ENCODE peak calls at places on chromosomes 1 and 21, in four cellular contexts. One of them, this sample, is unnamed.

GRCh38 chr21:37886726-37887309 is 29.4 kb downstream of the KCNJ6 start:
- DNase-seq in HCT116: no peak
- DNase-seq in vagina: no peak
- DNase-seq in HL-60: no peak
- DNase-seq in this sample: no peak

GRCh38 chr1:79193211-79194079 is 186.9 kb upstream of the ADGRL4 start:
- DNase-seq in HCT116: peak; percentile 34
- DNase-seq in vagina: no peak
- DNase-seq in HL-60: no peak
- DNase-seq in this sample: no peak

GRCh38 chr1:229557913-229558414 is 543 bp downstream of the ABCB10 start:
- DNase-seq in HCT116: no peak
- DNase-seq in vagina: no peak
- DNase-seq in HL-60: no peak
- DNase-seq in this sample: no peak

GRCh38 chr1:162016616-162017015 is 7.1 kb downstream of the OLFML2B start:
- DNase-seq in HCT116: no peak
- DNase-seq in vagina: no peak
- DNase-seq in HL-60: no peak
- DNase-seq in this sample: no peak

GRCh38 chr1:81801834-81802531 is 1.2 kb downstream of the ADGRL2 start:
- DNase-seq in HCT116: no peak
- DNase-seq in vagina: no peak
- DNase-seq in HL-60: no peak
- DNase-seq in this sample: no peak

GRCh38 chr1:233254039-233254362 is 41.5 kb downstream of the PCNX2 start:
- DNase-seq in HCT116: no peak
- DNase-seq in vagina: no peak
- DNase-seq in HL-60: no peak
- DNase-seq in this sample: no peak

GRCh38 chr21:44011774-44012473 is at the start of gene TRAPPC10:
- DNase-seq in HCT116: peak; percentile 62
- DNase-seq in vagina: no peak
- DNase-seq in HL-60: peak; percentile 60
- DNase-seq in this sample: peak; percentile 93

GRCh38 chr1:43349594-43350306 is 9.0 kb upstream of the CDC20 start:
- DNase-seq in HCT116: no peak
- DNase-seq in vagina: no peak
- DNase-seq in HL-60: no peak
- DNase-seq in this sample: peak; percentile 77

GRCh38 chr1:21619041-21619947 is 49.9 kb downstream of the RAP1GAP start:
- DNase-seq in HCT116: no peak
- DNase-seq in vagina: no peak
- DNase-seq in HL-60: no peak
- DNase-seq in this sample: no peak

GRCh38 chr1:19377812-19378718 is 65.9 kb downstream of the SLC66A1 start:
- DNase-seq in HCT116: no peak
- DNase-seq in vagina: no peak
- DNase-seq in HL-60: no peak
- DNase-seq in this sample: no peak

GRCh38 chr1:19384113-19384512 is 72.0 kb downstream of the SLC66A1 start:
- DNase-seq in HCT116: no peak
- DNase-seq in vagina: no peak
- DNase-seq in HL-60: no peak
- DNase-seq in this sample: no peak

GRCh38 chr1:19385236-19385635 is 73.1 kb downstream of the SLC66A1 start:
- DNase-seq in HCT116: no peak
- DNase-seq in vagina: no peak
- DNase-seq in HL-60: no peak
- DNase-seq in this sample: no peak

GRCh38 chr1:19384772-19385187 is 72.7 kb downstream of the SLC66A1 start:
- DNase-seq in HCT116: no peak
- DNase-seq in vagina: no peak
- DNase-seq in HL-60: no peak
- DNase-seq in this sample: no peak

GRCh38 chr1:19381261-19381660 is 69.1 kb downstream of the SLC66A1 start:
- DNase-seq in HCT116: no peak
- DNase-seq in vagina: no peak
- DNase-seq in HL-60: no peak
- DNase-seq in this sample: no peak
- H3K4me3 ChIP-seq in HCT116: no peak overlapping the region
- H3K4me3 ChIP-seq in vagina: no peak overlapping the region
- H3K4me3 ChIP-seq in HL-60: no peak overlapping the region
- H3K4me3 ChIP-seq in this sample: no peak overlapping the region

DNA sequence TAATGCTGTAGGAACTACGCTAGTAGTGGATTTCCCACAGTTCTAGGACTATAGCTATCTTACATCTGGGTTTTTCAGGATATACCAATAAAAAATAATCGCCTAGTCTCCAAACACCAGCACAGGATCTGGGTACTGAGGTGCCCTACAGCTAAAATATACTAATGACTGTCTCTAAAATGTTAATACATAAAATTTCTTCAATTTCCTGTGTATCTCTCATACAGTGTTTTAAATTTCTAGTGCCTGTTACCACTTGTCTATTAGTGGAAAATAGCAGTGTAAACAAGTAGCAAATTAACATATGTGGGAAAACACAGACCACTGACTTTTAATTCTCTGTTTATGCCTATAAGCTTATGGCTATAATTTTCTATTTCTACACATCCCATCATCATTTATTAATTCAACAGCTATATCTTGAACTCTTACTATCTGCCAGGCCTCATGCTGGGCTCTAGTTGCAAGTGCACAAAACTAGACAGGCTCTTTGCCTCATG is 16.1 kb upstream of the PTPN14 start:
- DNase-seq in HCT116: no peak
- DNase-seq in vagina: no peak
- DNase-seq in HL-60: no peak
- DNase-seq in this sample: no peak
- TF ChIP-seq POLR2AphosphoS5 in HCT116: no peak
- TF ChIP-seq POLR2AphosphoS5 in vagina: no peak
- TF ChIP-seq POLR2AphosphoS5 in HL-60: no peak
- TF ChIP-seq POLR2AphosphoS5 in this sample: no peak

GRCh38 chr1:52454111-52454510 is 49.7 kb downstream of the PRPF38A start:
- DNase-seq in HCT116: no peak
- DNase-seq in vagina: no peak
- DNase-seq in HL-60: no peak
- DNase-seq in this sample: no peak
- H3K4me3 ChIP-seq in HCT116: no peak overlapping the region
- H3K4me3 ChIP-seq in vagina: no peak overlapping the region
- H3K4me3 ChIP-seq in HL-60: no peak overlapping the region
- H3K4me3 ChIP-seq in this sample: no peak overlapping the region

DNA sequence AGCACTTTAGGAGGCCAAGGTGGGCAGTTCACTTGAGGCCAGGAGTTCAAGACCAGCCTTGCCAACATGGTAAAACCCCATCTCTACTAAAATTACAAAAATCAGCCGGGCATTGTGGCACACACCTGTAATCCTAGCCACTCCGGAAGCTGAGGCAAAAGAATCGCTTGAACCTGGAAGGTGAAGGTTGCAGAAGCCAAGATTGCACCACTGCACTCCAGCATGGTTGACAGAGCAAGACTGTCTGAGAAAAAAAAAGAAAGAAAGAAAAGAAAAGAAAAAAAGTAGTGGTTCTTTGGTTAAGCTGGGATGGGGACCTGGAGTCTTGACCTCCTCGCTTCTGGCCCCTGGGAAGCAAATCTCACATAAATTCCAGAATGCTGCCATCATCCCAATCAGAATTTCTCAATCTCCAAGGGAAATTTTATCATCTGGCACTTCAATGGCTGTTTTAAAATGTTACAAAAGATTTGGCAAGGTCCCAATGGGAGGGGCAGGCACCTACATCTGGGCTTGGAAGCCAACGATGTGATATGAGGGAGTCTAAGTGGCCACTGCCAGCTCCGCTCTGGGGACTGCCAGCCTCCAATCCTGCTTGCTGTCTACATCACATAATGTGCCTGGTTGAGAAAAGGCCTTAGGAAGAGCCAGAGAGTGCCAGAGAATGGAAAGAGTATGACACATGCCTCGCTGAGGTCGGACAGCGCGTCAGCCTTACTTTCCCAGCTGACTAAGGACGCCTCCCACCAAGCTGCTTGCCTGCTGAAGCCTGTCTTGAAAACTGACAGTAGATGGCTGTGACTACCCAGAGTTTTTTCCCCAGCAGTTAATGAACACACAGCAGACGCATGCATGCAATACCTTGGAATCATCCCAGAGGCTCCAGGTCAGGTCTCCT is 42.1 kb upstream of the SRP9 start:
- DNase-seq in HCT116: no peak
- DNase-seq in vagina: no peak
- DNase-seq in HL-60: no peak
- DNase-seq in this sample: no peak
- TF ChIP-seq POLR2AphosphoS5 in HCT116: no peak
- TF ChIP-seq POLR2AphosphoS5 in vagina: peak; percentile 92
- TF ChIP-seq POLR2AphosphoS5 in HL-60: no peak
- TF ChIP-seq POLR2AphosphoS5 in this sample: peak; percentile 69

GRCh38 chr1:10678395-10678794 is 118.1 kb downstream of the CASZ1 start:
- DNase-seq in HCT116: no peak
- DNase-seq in vagina: no peak
- DNase-seq in HL-60: no peak
- DNase-seq in this sample: no peak
- H3K4me3 ChIP-seq in HCT116: no peak overlapping the region
- H3K4me3 ChIP-seq in vagina: no peak overlapping the region
- H3K4me3 ChIP-seq in HL-60: no peak overlapping the region
- H3K4me3 ChIP-seq in this sample: no peak overlapping the region